ENCODE peak calls at places on chromosomes 1 and 21, in seven cellular contexts. S, K, X, W, L, Q and Y are unnamed samples.

GRCh38 chr1:207579436-207579799 is 65.5 kb upstream of the CR1L start:
- DNase-seq in S (peak; percentile 36), K (peak; percentile 42), X (peak; percentile 92), W (peak; percentile 62), L (peak; percentile 46), Q (peak; percentile 77), Y (peak; percentile 56)

GRCh38 chr1:167083066-167083682 is 7.0 kb downstream of the GPA33 start:
- DNase-seq in S (peak; percentile 50), K (peak; percentile 66), X (peak; percentile 43), W (no peak), L (no peak), Q (no peak), Y (peak; percentile 84)

GRCh38 chr1:90114521-90115141 is 119.7 kb downstream of the ZNF326 start:
- DNase-seq in S (no peak), K (no peak), X (no peak), W (peak; percentile 90), L (peak; percentile 33), Q (peak; percentile 75), Y (peak; percentile 53)

GRCh38 chr1:56357931-56358783 is 221.2 kb downstream of the PLPP3 start:
- DNase-seq in S (no peak), K (no peak), X (no peak), W (no peak), L (no peak), Q (no peak), Y (no peak)

GRCh38 chr1:29395724-29396437 is 159.6 kb downstream of the PTPRU start:
- DNase-seq in S (no peak), K (no peak), X (no peak), W (no peak), L (no peak), Q (no peak), Y (no peak)

GRCh38 chr21:37008705-37009104 is 2.2 kb downstream of the RIPPLY3 start:
- DNase-seq in S (no peak), K (no peak), X (peak; percentile 65), W (peak; percentile 16), L (no peak), Q (peak; percentile 52), Y (no peak)

GRCh38 chr1:201383647-201384405 is 6.3 kb upstream of the TNNT2 start:
- DNase-seq in S (no peak), K (no peak), X (no peak), W (peak; percentile 24), L (peak; percentile 95), Q (no peak), Y (no peak)

GRCh38 chr1:48692235-48692634 is 84.5 kb downstream of the BEND5 start:
- DNase-seq in S (no peak), K (no peak), X (no peak), W (no peak), L (no peak), Q (no peak), Y (no peak)

GRCh38 chr1:152461544-152461943 is 47.5 kb upstream of the CRNN start:
- DNase-seq in S (peak; percentile 45), K (peak; percentile 66), X (peak; percentile 51), W (peak; percentile 83), L (peak; percentile 36), Q (peak; percentile 23), Y (peak; percentile 58)

GRCh38 chr1:58570817-58571216 is 6.2 kb downstream of the TACSTD2 start:
- DNase-seq in S (no peak), K (no peak), X (no peak), W (no peak), L (no peak), Q (no peak), Y (no peak)

GRCh38 chr1:4603317-4604110 is 50.9 kb upstream of the AJAP1 start:
- DNase-seq in S (no peak), K (no peak), X (peak; percentile 38), W (no peak), L (no peak), Q (no peak), Y (no peak)

GRCh38 chr1:42992043-42992697 is 33.5 kb upstream of the SLC2A1 start:
- DNase-seq in S (no peak), K (no peak), X (no peak), W (no peak), L (no peak), Q (no peak), Y (no peak)

GRCh38 chr1:27886353-27886679 is 14.0 kb downstream of the THEMIS2 start:
- DNase-seq in S (no peak), K (no peak), X (no peak), W (no peak), L (no peak), Q (no peak), Y (no peak)

GRCh38 chr1:27884182-27884954 is 12.0 kb downstream of the THEMIS2 start:
- DNase-seq in S (no peak), K (no peak), X (no peak), W (no peak), L (no peak), Q (no peak), Y (no peak)

GRCh38 chr1:27886744-27887143 is 14.4 kb downstream of the THEMIS2 start:
- DNase-seq in S (no peak), K (no peak), X (no peak), W (no peak), L (no peak), Q (no peak), Y (no peak)

GRCh38 chr1:27885114-27885528 is 12.8 kb downstream of the THEMIS2 start:
- DNase-seq in S (no peak), K (no peak), X (no peak), W (no peak), L (no peak), Q (no peak), Y (no peak)

DNA sequence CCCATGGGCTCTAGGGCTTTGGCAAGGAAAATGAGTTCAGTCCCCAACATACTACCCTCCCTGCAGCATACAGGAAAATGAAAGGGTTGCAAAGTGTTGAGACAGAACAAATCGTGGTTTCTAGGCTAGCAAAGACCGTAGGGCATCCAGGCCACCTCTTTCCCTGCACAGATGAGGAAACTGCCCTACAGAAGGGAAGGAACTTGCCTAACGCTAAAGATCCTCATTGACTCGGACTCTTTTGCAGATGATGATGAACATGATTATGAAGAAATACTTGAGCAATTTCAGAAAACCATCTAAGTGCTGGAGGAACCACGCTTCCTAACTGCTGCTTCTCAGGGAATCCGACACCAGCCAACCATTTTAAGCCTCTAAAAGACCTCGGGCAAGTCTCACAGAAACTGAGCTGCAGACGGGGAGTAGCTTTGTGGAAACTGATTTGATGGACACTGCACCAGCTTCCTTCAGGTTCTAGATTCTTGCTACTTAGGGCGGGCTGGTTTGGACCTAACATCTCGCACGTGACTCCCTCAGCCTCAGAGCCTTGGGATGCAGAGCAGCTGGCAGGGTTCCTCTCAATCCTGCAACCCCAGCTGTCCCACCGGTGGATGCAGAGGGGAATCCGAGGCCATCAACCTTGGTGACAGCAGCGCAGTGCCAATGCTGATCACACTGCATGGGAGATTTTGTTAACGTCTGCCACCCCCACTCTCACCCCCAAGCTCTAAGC is 13.4 kb downstream of the THEMIS2 start:
- DNase-seq in S (no peak), K (no peak), X (no peak), W (no peak), L (no peak), Q (no peak), Y (no peak)
- H3K4me3 ChIP-seq in S (no peak overlapping the region), K (no peak overlapping the region), X (no peak overlapping the region), W (no peak overlapping the region), L (no peak overlapping the region), Q (no peak overlapping the region), Y (no peak overlapping the region)

DNA sequence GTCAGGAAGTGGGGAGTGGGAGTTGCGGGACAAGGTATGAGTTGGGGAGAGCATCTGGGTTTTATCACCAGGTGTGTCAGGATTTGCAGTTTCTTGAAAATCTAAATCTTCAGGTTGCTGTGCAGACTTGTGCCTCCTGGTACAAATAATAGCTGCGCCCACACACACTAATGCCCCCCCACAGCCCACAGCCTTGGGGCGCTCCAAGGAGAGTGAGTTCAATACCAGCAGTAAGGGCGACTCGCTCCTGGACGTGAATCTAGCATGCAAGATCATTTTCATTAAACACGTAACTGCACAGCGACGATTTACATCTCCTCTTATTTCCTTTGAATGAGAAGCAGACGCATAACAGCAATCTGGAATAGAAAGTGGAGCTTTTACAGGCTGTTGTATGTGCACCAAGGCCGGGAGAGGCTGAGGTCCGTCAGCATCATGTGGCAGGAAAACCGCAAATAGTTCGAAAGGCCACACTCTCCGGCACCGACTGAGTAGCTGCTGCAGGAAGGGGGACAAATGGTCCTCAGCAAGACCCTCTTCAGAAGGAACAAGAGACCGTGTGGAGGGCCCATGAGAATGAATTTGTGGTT is 439.6 kb downstream of the SMYD3 start:
- DNase-seq in S (no peak), K (no peak), X (peak; percentile 54), W (no peak), L (peak; percentile 35), Q (no peak), Y (no peak)
- H3K4me1 ChIP-seq in S (no peaks in the 10 kb centered on the region), K (peaks cover 43% of the 10 kb centered on the region), X (peaks cover 22% of the 10 kb centered on the region), W (no peaks in the 10 kb centered on the region), L (no peaks in the 10 kb centered on the region), Q (peaks cover 39% of the 10 kb centered on the region), Y (no peaks in the 10 kb centered on the region)

GRCh38 chr21:44800103-44800502 is 1.5 kb downstream of the UBE2G2 start:
- DNase-seq in S (peak; percentile 38), K (peak; percentile 62), X (peak; percentile 53), W (peak; percentile 71), L (peak; percentile 38), Q (peak; percentile 52), Y (peak; percentile 51)
- H3K36me3 ChIP-seq in S (peaks cover 5% of the 10 kb centered on the region), K (peaks cover 52% of the 10 kb centered on the region), X (peaks cover 66% of the 10 kb centered on the region), W (peaks cover 44% of the 10 kb centered on the region), L (peaks cover 10% of the 10 kb centered on the region), Q (peaks cover 10% of the 10 kb centered on the region), Y (peaks cover 2% of the 10 kb centered on the region)

GRCh38 chr1:94804442-94804837 is 15.7 kb upstream of the SLC44A3 start:
- DNase-seq in S (no peak), K (no peak), X (no peak), W (no peak), L (no peak), Q (no peak), Y (no peak)

GRCh38 chr1:94799201-94799600 is 21.0 kb upstream of the SLC44A3 start:
- DNase-seq in S (no peak), K (no peak), X (no peak), W (no peak), L (peak; percentile 54), Q (no peak), Y (no peak)

GRCh38 chr1:94803106-94803505 is 17.1 kb upstream of the SLC44A3 start:
- DNase-seq in S (no peak), K (no peak), X (no peak), W (no peak), L (no peak), Q (no peak), Y (no peak)

GRCh38 chr1:94803517-94804441 is 16.4 kb upstream of the SLC44A3 start:
- DNase-seq in S (no peak), K (peak; percentile 68), X (no peak), W (peak; percentile 34), L (peak; percentile 32), Q (no peak), Y (no peak)

DNA sequence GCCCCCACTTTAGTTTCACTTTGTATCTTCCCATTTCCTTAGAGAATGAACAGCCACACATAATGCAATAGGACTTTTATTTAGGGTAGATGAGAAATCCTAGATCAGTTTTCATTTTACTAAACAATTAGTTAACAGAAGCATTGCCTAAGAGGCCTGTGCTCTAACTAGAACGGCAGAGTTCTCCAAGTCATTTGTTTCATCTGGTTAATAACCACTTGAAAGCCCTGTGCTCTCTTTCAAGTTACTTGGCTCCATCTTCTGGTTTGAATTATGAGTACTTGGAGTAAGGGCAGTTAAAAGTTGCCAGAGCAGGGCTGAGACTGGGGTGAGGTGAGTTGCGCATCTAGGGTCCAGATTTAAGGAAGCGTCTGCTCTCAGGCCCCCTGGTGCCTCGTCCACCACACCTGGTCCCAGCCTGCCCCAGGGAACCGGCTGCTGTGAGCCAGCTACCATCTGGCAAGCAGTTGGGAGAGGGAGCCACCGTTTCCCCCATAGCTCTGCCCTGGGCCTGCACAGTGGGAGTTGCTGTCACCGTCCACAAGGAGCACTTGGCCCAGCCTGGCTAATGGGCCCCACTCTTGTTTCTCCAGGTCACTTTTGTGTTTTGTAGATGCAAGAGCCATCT is 18.1 kb upstream of the SLC44A3 start:
- DNase-seq in S (no peak), K (peak; percentile 60), X (peak; percentile 79), W (peak; percentile 85), L (peak; percentile 85), Q (peak; percentile 63), Y (peak; percentile 80)
- H3K4me3 ChIP-seq in S (peak overlapping the region; percentile 14), K (peak overlapping the region; percentile 31), X (no peak overlapping the region), W (peak overlapping the region; percentile 20), L (no peak overlapping the region), Q (no peak overlapping the region), Y (no peak overlapping the region)